ENCODE peak calls at places on chromosome 18, in nine cellular contexts. K, Y, W, B, R, H, L, M and D are unnamed samples.

GRCh38 chr18:48405108-48405507 is 4.1 kb downstream of the ZBTB7C start:
- DNase-seq in K (no peak), Y (no peak), W (peak), B (no peak), R (no peak), H (no peak), L (no peak), M (peak), D (no peak)

GRCh38 chr18:36158261-36158867 is 28.7 kb downstream of the ELP2 start:
- DNase-seq in K (no peak), Y (no peak), W (peak), B (no peak), R (no peak), H (no peak), L (no peak), M (peak), D (no peak)

GRCh38 chr18:79368681-79369080 is 27.0 kb upstream of the NFATC1 start:
- DNase-seq in K (no peak), Y (no peak), W (no peak), B (no peak), R (no peak), H (no peak), L (no peak), M (no peak), D (no peak)

GRCh38 chr18:54776282-54776977 is 51.8 kb upstream of the RAB27B start:
- DNase-seq in K (no peak), Y (no peak), W (peak), B (no peak), R (no peak), H (no peak), L (no peak), M (peak), D (no peak)

GRCh38 chr18:48866028-48866733 is 84.6 kb downstream of the SMAD7 start:
- DNase-seq in K (no peak), Y (no peak), W (peak), B (no peak), R (peak), H (no peak), L (no peak), M (peak), D (no peak)

GRCh38 chr18:80070825-80071224 is 36.6 kb downstream of the RBFA start:
- DNase-seq in K (no peak), Y (no peak), W (no peak), B (no peak), R (no peak), H (no peak), L (no peak), M (peak), D (no peak)

GRCh38 chr18:38459086-38459485 is 893.5 kb upstream of the CELF4 start:
- DNase-seq in K (no peak), Y (no peak), W (no peak), B (no peak), R (no peak), H (no peak), L (no peak), M (no peak), D (no peak)

GRCh38 chr18:68172842-68173549 is 541.9 kb downstream of the TMX3 start:
- DNase-seq in K (no peak), Y (no peak), W (peak), B (no peak), R (no peak), H (no peak), L (no peak), M (peak), D (no peak)

GRCh38 chr18:58139627-58140026 is 95.6 kb downstream of the NEDD4L start:
- DNase-seq in K (no peak), Y (no peak), W (peak), B (no peak), R (no peak), H (no peak), L (no peak), M (no peak), D (no peak)

GRCh38 chr18:3350566-3351527 is 88.9 kb downstream of the MYL12B start:
- DNase-seq in K (no peak), Y (no peak), W (peak), B (no peak), R (no peak), H (no peak), L (no peak), M (peak), D (no peak)

GRCh38 chr18:72460210-72460680 is 83.9 kb downstream of the CBLN2 start:
- DNase-seq in K (no peak), Y (peak), W (peak), B (peak), R (no peak), H (no peak), L (no peak), M (no peak), D (no peak)

GRCh38 chr18:12014091-12014490 is 32.8 kb downstream of the IMPA2 start:
- DNase-seq in K (no peak), Y (no peak), W (no peak), B (no peak), R (no peak), H (no peak), L (no peak), M (no peak), D (no peak)

GRCh38 chr18:77249583-77250500 is at the start of gene GALR1:
- DNase-seq in K (no peak), Y (no peak), W (no peak), B (no peak), R (no peak), H (no peak), L (no peak), M (no peak), D (no peak)

GRCh38 chr18:371616-371998 is 103.8 kb upstream of the THOC1 start:
- DNase-seq in K (no peak), Y (no peak), W (peak), B (no peak), R (no peak), H (no peak), L (no peak), M (peak), D (no peak)

GRCh38 chr18:29004921-29005320 is 828.0 kb upstream of the CDH2 start:
- DNase-seq in K (no peak), Y (no peak), W (no peak), B (no peak), R (no peak), H (no peak), L (no peak), M (no peak), D (no peak)

GRCh38 chr18:37252854-37253396 is 312.7 kb downstream of the CELF4 start:
- DNase-seq in K (no peak), Y (no peak), W (no peak), B (no peak), R (no peak), H (no peak), L (no peak), M (no peak), D (no peak)

GRCh38 chr18:77012751-77013550 is 119.6 kb downstream of the MBP start:
- DNase-seq in K (no peak), Y (no peak), W (peak), B (no peak), R (no peak), H (no peak), L (no peak), M (no peak), D (no peak)